ENCODE peak calls at places on chromosomes 1 and 21, in six cellular contexts. B, X, R, G, Z and K are unnamed samples.

GRCh38 chr1:183365676-183366075 is 52.5 kb downstream of the NMNAT2 start:
- DNase-seq in B (no peak), X (no peak), R (no peak), G (no peak), Z (no peak), K (no peak)

GRCh38 chr1:93453911-93454310 is 6.0 kb downstream of the FNBP1L start:
- DNase-seq in B (no peak), X (no peak), R (no peak), G (no peak), Z (no peak), K (no peak)

GRCh38 chr21:15042531-15042930 is 22.3 kb downstream of the NRIP1 start:
- DNase-seq in B (no peak), X (no peak), R (no peak), G (no peak), Z (no peak), K (no peak)

GRCh38 chr1:111988743-111989453 is 570 bp downstream of the KCND3 start:
- DNase-seq in B (no peak), X (peak; percentile 26), R (no peak), G (no peak), Z (peak; percentile 27), K (peak; percentile 13)

GRCh38 chr1:55698136-55698535 is 483.0 kb upstream of the USP24 start:
- DNase-seq in B (no peak), X (no peak), R (no peak), G (no peak), Z (no peak), K (no peak)

GRCh38 chr1:111139234-111139955 is 498 bp downstream of the DRAM2 start:
- DNase-seq in B (no peak), X (peak; percentile 30), R (no peak), G (peak; percentile 13), Z (peak; percentile 51), K (peak; percentile 57)

GRCh38 chr1:167601442-167602380 is 28.3 kb upstream of the RCSD1 start:
- DNase-seq in B (peak; percentile 22), X (peak; percentile 42), R (peak; percentile 72), G (no peak), Z (peak; percentile 86), K (peak; percentile 34)

GRCh38 chr1:175755516-175755915 is 12.1 kb upstream of the TNR start:
- DNase-seq in B (no peak), X (no peak), R (no peak), G (no peak), Z (no peak), K (no peak)

GRCh38 chr1:47443530-47444316 is 5.9 kb downstream of the FOXD2 start:
- DNase-seq in B (no peak), X (no peak), R (no peak), G (no peak), Z (no peak), K (no peak)

GRCh38 chr21:41765393-41765950 is 1.4 kb downstream of the RIPK4 start:
- DNase-seq in B (no peak), X (no peak), R (peak; percentile 29), G (no peak), Z (no peak), K (no peak)

GRCh38 chr1:85473390-85473789 is 8.4 kb upstream of the DDAH1 start:
- DNase-seq in B (no peak), X (no peak), R (no peak), G (no peak), Z (peak; percentile 50), K (no peak)

GRCh38 chr1:9891207-9891606 is 18.9 kb downstream of the CTNNBIP1 start:
- DNase-seq in B (no peak), X (no peak), R (no peak), G (no peak), Z (no peak), K (no peak)

GRCh38 chr1:161209790-161210409 is 5.2 kb upstream of the FCER1G start:
- DNase-seq in B (no peak), X (peak; percentile 80), R (peak; percentile 89), G (peak; percentile 67), Z (peak; percentile 87), K (peak; percentile 76)

GRCh38 chr1:167820684-167821355 is 93.1 kb downstream of the ADCY10 start:
- DNase-seq in B (no peak), X (no peak), R (no peak), G (no peak), Z (no peak), K (no peak)

GRCh38 chr1:18452550-18452949 is 28.2 kb upstream of the KLHDC7A start:
- DNase-seq in B (no peak), X (no peak), R (no peak), G (no peak), Z (no peak), K (no peak)

GRCh38 chr21:34582506-34583150 is 32.3 kb downstream of the RCAN1 start:
- DNase-seq in B (no peak), X (no peak), R (no peak), G (no peak), Z (no peak), K (no peak)

GRCh38 chr1:46246548-46247432 is 773 bp upstream of the RAD54L start:
- DNase-seq in B (peak; percentile 17), X (no peak), R (peak; percentile 75), G (no peak), Z (peak; percentile 48), K (peak; percentile 65)

GRCh38 chr1:8911416-8912309 is 33.2 kb upstream of the ENO1 start:
- DNase-seq in B (no peak), X (no peak), R (no peak), G (peak; percentile 41), Z (no peak), K (no peak)

GRCh38 chr1:55364216-55364615 is 149.1 kb upstream of the USP24 start:
- DNase-seq in B (no peak), X (no peak), R (no peak), G (no peak), Z (no peak), K (no peak)

GRCh38 chr1:156912861-156913808 is 7.3 kb upstream of the LRRC71 start:
- DNase-seq in B (no peak), X (no peak), R (no peak), G (no peak), Z (peak; percentile 86), K (no peak)

GRCh38 chr1:22457356-22457755 is 5.7 kb downstream of the ZBTB40 start:
- DNase-seq in B (no peak), X (no peak), R (no peak), G (no peak), Z (no peak), K (no peak)

GRCh38 chr1:155651861-155652661 is 36.5 kb downstream of the YY1AP1 start:
- DNase-seq in B (no peak), X (no peak), R (no peak), G (no peak), Z (no peak), K (no peak)

GRCh38 chr1:41361495-41362356 is 492 bp downstream of the FOXO6 start:
- DNase-seq in B (no peak), X (no peak), R (no peak), G (no peak), Z (no peak), K (no peak)

GRCh38 chr1:185929759-185930158 is 195.6 kb downstream of the HMCN1 start:
- DNase-seq in B (no peak), X (no peak), R (no peak), G (no peak), Z (no peak), K (no peak)

GRCh38 chr1:64969305-64970066 is 3.1 kb upstream of the JAK1 start:
- DNase-seq in B (no peak), X (no peak), R (no peak), G (no peak), Z (no peak), K (no peak)

GRCh38 chr1:232978091-232978634 is 27.8 kb downstream of the NTPCR start:
- DNase-seq in B (no peak), X (no peak), R (no peak), G (no peak), Z (no peak), K (no peak)

GRCh38 chr1:94801919-94802546 is 18.1 kb upstream of the SLC44A3 start:
- DNase-seq in B (no peak), X (no peak), R (peak; percentile 77), G (peak; percentile 19), Z (no peak), K (peak; percentile 24)

GRCh38 chr1:173669491-173669941 is at the start of gene ANKRD45:
- DNase-seq in B (no peak), X (no peak), R (no peak), G (peak; percentile 43), Z (peak; percentile 51), K (no peak)

DNA sequence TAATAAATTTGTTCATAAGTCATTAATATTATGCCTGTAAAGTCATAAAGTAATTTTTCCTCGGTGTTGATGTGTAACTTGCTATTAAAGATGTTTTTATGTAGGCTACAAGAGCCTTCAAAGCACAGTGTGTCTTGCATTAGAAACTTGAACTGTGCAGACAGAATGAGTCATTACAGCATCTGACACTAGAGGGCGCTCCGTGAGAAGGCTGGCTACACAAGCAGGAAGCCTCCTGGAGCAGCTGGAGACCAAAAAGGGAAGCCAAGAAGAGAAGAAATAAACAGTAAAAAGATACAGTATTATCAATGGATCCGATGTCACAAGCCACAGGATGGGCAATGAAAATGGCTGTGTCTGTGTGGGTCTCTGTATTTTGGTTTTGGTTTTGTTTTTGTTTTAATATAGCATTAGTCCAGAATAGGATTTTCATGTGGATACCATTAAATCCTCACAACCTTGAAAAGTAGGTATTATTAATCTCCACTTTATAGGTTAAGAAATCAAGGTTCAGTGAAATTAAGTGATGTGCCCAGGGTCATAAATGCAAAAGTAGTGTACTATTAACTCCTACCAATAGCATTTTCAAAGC is 16.1 kb upstream of the LRRC8D start:
- DNase-seq in B (peak; percentile 78), X (peak; percentile 91), R (peak; percentile 92), G (no peak), Z (peak; percentile 91), K (peak; percentile 91)
- TF ChIP-seq EP300 in B (no peak), X (no peak), R (no peak), G (no peak), Z (no peak), K (no peak)

GRCh38 chr1:23561813-23562100 is 2.5 kb upstream of the ID3 start:
- DNase-seq in B (no peak), X (no peak), R (no peak), G (no peak), Z (no peak), K (no peak)

GRCh38 chr1:23561076-23561812 is 1.9 kb upstream of the ID3 start:
- DNase-seq in B (no peak), X (no peak), R (no peak), G (no peak), Z (no peak), K (no peak)

GRCh38 chr1:23563003-23563402 is 3.7 kb upstream of the ID3 start:
- DNase-seq in B (no peak), X (no peak), R (peak; percentile 64), G (no peak), Z (no peak), K (no peak)

GRCh38 chr1:23563755-23564374 is 4.6 kb upstream of the ID3 start:
- DNase-seq in B (no peak), X (no peak), R (no peak), G (no peak), Z (no peak), K (no peak)

GRCh38 chr1:23562138-23562819 is 3.0 kb upstream of the ID3 start:
- DNase-seq in B (peak; percentile 94), X (peak; percentile 93), R (peak; percentile 99), G (no peak), Z (peak; percentile 97), K (peak; percentile 93)
- TF ChIP-seq POLR2A in B (peak; percentile 69), X (no peak), R (peak; percentile 61), G (no peak), Z (peak; percentile 78), K (peak; percentile 51)

GRCh38 chr1:234676103-234676594 is 66.2 kb upstream of the IRF2BP2 start:
- DNase-seq in B (peak; percentile 50), X (peak; percentile 78), R (peak; percentile 91), G (no peak), Z (peak; percentile 88), K (peak; percentile 82)
- TF ChIP-seq EP300 in B (peak; percentile 57), X (no peak), R (no peak), G (no peak), Z (no peak), K (no peak)

GRCh38 chr1:51784997-51785421 is 93.5 kb downstream of the NRDC start:
- DNase-seq in B (no peak), X (no peak), R (no peak), G (no peak), Z (no peak), K (no peak)
- TF ChIP-seq POLR2A in B (no peak), X (no peak), R (no peak), G (no peak), Z (no peak), K (no peak)